ENCODE peak calls at places on chromosomes 16 and 17, in nine cellular contexts. One of them, this sample, is unnamed.

GRCh38 chr17:82400830-82401229 is 17.3 kb upstream of the HEXD start:
- DNase-seq in AG04450: no peak
- DNase-seq in left colon: peak
- DNase-seq in ELF-1: no peak
- DNase-seq in breast epithelium: no peak
- DNase-seq in activated naive CD8-positive, alpha-beta T cell treated with anti-CD3 and anti-CD28 coated beads for 36 hours: peak
- DNase-seq in heart right ventricle: no peak
- DNase-seq in AG08395: peak
- DNase-seq in NCI-H1092 treated with DMSO at 0.1 percent for 48 hours: no peak
- DNase-seq in this sample: no peak

GRCh38 chr17:15260376-15261062 is 4.6 kb downstream of the PMP22 start:
- DNase-seq in AG04450: peak
- DNase-seq in left colon: peak
- DNase-seq in ELF-1: peak
- DNase-seq in breast epithelium: peak
- DNase-seq in activated naive CD8-positive, alpha-beta T cell treated with anti-CD3 and anti-CD28 coated beads for 36 hours: peak
- DNase-seq in heart right ventricle: peak
- DNase-seq in AG08395: peak
- DNase-seq in NCI-H1092 treated with DMSO at 0.1 percent for 48 hours: peak
- DNase-seq in this sample: peak

GRCh38 chr17:78822552-78822951 is 18.1 kb downstream of the USP36 start:
- DNase-seq in AG04450: peak
- DNase-seq in left colon: no peak
- DNase-seq in ELF-1: no peak
- DNase-seq in breast epithelium: no peak
- DNase-seq in activated naive CD8-positive, alpha-beta T cell treated with anti-CD3 and anti-CD28 coated beads for 36 hours: no peak
- DNase-seq in heart right ventricle: no peak
- DNase-seq in AG08395: peak
- DNase-seq in NCI-H1092 treated with DMSO at 0.1 percent for 48 hours: no peak
- DNase-seq in this sample: no peak

GRCh38 chr16:65783709-65784474 is 582.6 kb upstream of the CDH5 start:
- DNase-seq in AG04450: no peak
- DNase-seq in left colon: no peak
- DNase-seq in ELF-1: no peak
- DNase-seq in breast epithelium: no peak
- DNase-seq in activated naive CD8-positive, alpha-beta T cell treated with anti-CD3 and anti-CD28 coated beads for 36 hours: no peak
- DNase-seq in heart right ventricle: no peak
- DNase-seq in AG08395: no peak
- DNase-seq in NCI-H1092 treated with DMSO at 0.1 percent for 48 hours: no peak
- DNase-seq in this sample: no peak

GRCh38 chr17:45851464-45851863 is 6.8 kb downstream of the SPPL2C start:
- DNase-seq in AG04450: no peak
- DNase-seq in left colon: no peak
- DNase-seq in ELF-1: no peak
- DNase-seq in breast epithelium: no peak
- DNase-seq in activated naive CD8-positive, alpha-beta T cell treated with anti-CD3 and anti-CD28 coated beads for 36 hours: no peak
- DNase-seq in heart right ventricle: no peak
- DNase-seq in AG08395: no peak
- DNase-seq in NCI-H1092 treated with DMSO at 0.1 percent for 48 hours: no peak
- DNase-seq in this sample: no peak

GRCh38 chr17:78120971-78121800 is 7.4 kb downstream of the TMC6 start:
- DNase-seq in AG04450: no peak
- DNase-seq in left colon: no peak
- DNase-seq in ELF-1: no peak
- DNase-seq in breast epithelium: no peak
- DNase-seq in activated naive CD8-positive, alpha-beta T cell treated with anti-CD3 and anti-CD28 coated beads for 36 hours: peak
- DNase-seq in heart right ventricle: no peak
- DNase-seq in AG08395: no peak
- DNase-seq in NCI-H1092 treated with DMSO at 0.1 percent for 48 hours: no peak
- DNase-seq in this sample: no peak

GRCh38 chr17:17831208-17832039 is 5.4 kb downstream of the SREBF1 start:
- DNase-seq in AG04450: no peak
- DNase-seq in left colon: no peak
- DNase-seq in ELF-1: no peak
- DNase-seq in breast epithelium: no peak
- DNase-seq in activated naive CD8-positive, alpha-beta T cell treated with anti-CD3 and anti-CD28 coated beads for 36 hours: no peak
- DNase-seq in heart right ventricle: no peak
- DNase-seq in AG08395: no peak
- DNase-seq in NCI-H1092 treated with DMSO at 0.1 percent for 48 hours: no peak
- DNase-seq in this sample: no peak

GRCh38 chr17:80173916-80174315 is 4.1 kb downstream of the CARD14 start:
- DNase-seq in AG04450: no peak
- DNase-seq in left colon: no peak
- DNase-seq in ELF-1: no peak
- DNase-seq in breast epithelium: no peak
- DNase-seq in activated naive CD8-positive, alpha-beta T cell treated with anti-CD3 and anti-CD28 coated beads for 36 hours: no peak
- DNase-seq in heart right ventricle: no peak
- DNase-seq in AG08395: no peak
- DNase-seq in NCI-H1092 treated with DMSO at 0.1 percent for 48 hours: no peak
- DNase-seq in this sample: no peak

GRCh38 chr16:31871510-31871909 is 2.1 kb upstream of the ZNF267 start:
- DNase-seq in AG04450: no peak
- DNase-seq in left colon: no peak
- DNase-seq in ELF-1: no peak
- DNase-seq in breast epithelium: no peak
- DNase-seq in activated naive CD8-positive, alpha-beta T cell treated with anti-CD3 and anti-CD28 coated beads for 36 hours: no peak
- DNase-seq in heart right ventricle: no peak
- DNase-seq in AG08395: no peak
- DNase-seq in NCI-H1092 treated with DMSO at 0.1 percent for 48 hours: no peak
- DNase-seq in this sample: no peak

GRCh38 chr16:56807011-56807675 is 57.9 kb upstream of the SLC12A3 start:
- DNase-seq in AG04450: peak
- DNase-seq in left colon: no peak
- DNase-seq in ELF-1: peak
- DNase-seq in breast epithelium: no peak
- DNase-seq in activated naive CD8-positive, alpha-beta T cell treated with anti-CD3 and anti-CD28 coated beads for 36 hours: no peak
- DNase-seq in heart right ventricle: no peak
- DNase-seq in AG08395: peak
- DNase-seq in NCI-H1092 treated with DMSO at 0.1 percent for 48 hours: no peak
- DNase-seq in this sample: no peak

GRCh38 chr17:39699818-39700147 is at the start of gene ERBB2:
- DNase-seq in AG04450: peak
- DNase-seq in left colon: peak
- DNase-seq in ELF-1: peak
- DNase-seq in breast epithelium: peak
- DNase-seq in activated naive CD8-positive, alpha-beta T cell treated with anti-CD3 and anti-CD28 coated beads for 36 hours: no peak
- DNase-seq in heart right ventricle: peak
- DNase-seq in AG08395: peak
- DNase-seq in NCI-H1092 treated with DMSO at 0.1 percent for 48 hours: no peak
- DNase-seq in this sample: peak

GRCh38 chr16:19883296-19883951 is 1.2 kb downstream of the GPRC5B start:
- DNase-seq in AG04450: no peak
- DNase-seq in left colon: no peak
- DNase-seq in ELF-1: peak
- DNase-seq in breast epithelium: no peak
- DNase-seq in activated naive CD8-positive, alpha-beta T cell treated with anti-CD3 and anti-CD28 coated beads for 36 hours: no peak
- DNase-seq in heart right ventricle: peak
- DNase-seq in AG08395: no peak
- DNase-seq in NCI-H1092 treated with DMSO at 0.1 percent for 48 hours: peak
- DNase-seq in this sample: no peak

GRCh38 chr17:6269474-6269873 is 165.4 kb downstream of the AIPL1 start:
- DNase-seq in AG04450: peak
- DNase-seq in left colon: no peak
- DNase-seq in ELF-1: peak
- DNase-seq in breast epithelium: no peak
- DNase-seq in activated naive CD8-positive, alpha-beta T cell treated with anti-CD3 and anti-CD28 coated beads for 36 hours: peak
- DNase-seq in heart right ventricle: no peak
- DNase-seq in AG08395: peak
- DNase-seq in NCI-H1092 treated with DMSO at 0.1 percent for 48 hours: no peak
- DNase-seq in this sample: no peak

GRCh38 chr17:44872131-44872768 is 24.6 kb downstream of the HIGD1B start:
- DNase-seq in AG04450: no peak
- DNase-seq in left colon: peak
- DNase-seq in ELF-1: no peak
- DNase-seq in breast epithelium: no peak
- DNase-seq in activated naive CD8-positive, alpha-beta T cell treated with anti-CD3 and anti-CD28 coated beads for 36 hours: no peak
- DNase-seq in heart right ventricle: peak
- DNase-seq in AG08395: no peak
- DNase-seq in NCI-H1092 treated with DMSO at 0.1 percent for 48 hours: peak
- DNase-seq in this sample: no peak

GRCh38 chr16:75246504-75247205 is 4.8 kb downstream of the BCAR1 start:
- DNase-seq in AG04450: no peak
- DNase-seq in left colon: no peak
- DNase-seq in ELF-1: no peak
- DNase-seq in breast epithelium: no peak
- DNase-seq in activated naive CD8-positive, alpha-beta T cell treated with anti-CD3 and anti-CD28 coated beads for 36 hours: no peak
- DNase-seq in heart right ventricle: no peak
- DNase-seq in AG08395: no peak
- DNase-seq in NCI-H1092 treated with DMSO at 0.1 percent for 48 hours: no peak
- DNase-seq in this sample: no peak

GRCh38 chr17:37392024-37392590 is 14.5 kb downstream of the ACACA start:
- DNase-seq in AG04450: peak
- DNase-seq in left colon: no peak
- DNase-seq in ELF-1: no peak
- DNase-seq in breast epithelium: no peak
- DNase-seq in activated naive CD8-positive, alpha-beta T cell treated with anti-CD3 and anti-CD28 coated beads for 36 hours: no peak
- DNase-seq in heart right ventricle: no peak
- DNase-seq in AG08395: peak
- DNase-seq in NCI-H1092 treated with DMSO at 0.1 percent for 48 hours: no peak
- DNase-seq in this sample: no peak

GRCh38 chr17:8608001-8608400 is 22.5 kb downstream of the MYH10 start:
- DNase-seq in AG04450: no peak
- DNase-seq in left colon: no peak
- DNase-seq in ELF-1: no peak
- DNase-seq in breast epithelium: no peak
- DNase-seq in activated naive CD8-positive, alpha-beta T cell treated with anti-CD3 and anti-CD28 coated beads for 36 hours: no peak
- DNase-seq in heart right ventricle: no peak
- DNase-seq in AG08395: no peak
- DNase-seq in NCI-H1092 treated with DMSO at 0.1 percent for 48 hours: no peak
- DNase-seq in this sample: no peak

GRCh38 chr17:70102531-70102930 is 27.5 kb downstream of the KCNJ16 start:
- DNase-seq in AG04450: no peak
- DNase-seq in left colon: no peak
- DNase-seq in ELF-1: no peak
- DNase-seq in breast epithelium: no peak
- DNase-seq in activated naive CD8-positive, alpha-beta T cell treated with anti-CD3 and anti-CD28 coated beads for 36 hours: no peak
- DNase-seq in heart right ventricle: no peak
- DNase-seq in AG08395: no peak
- DNase-seq in NCI-H1092 treated with DMSO at 0.1 percent for 48 hours: no peak
- DNase-seq in this sample: no peak

GRCh38 chr16:14092579-14092978 is 21.5 kb downstream of the MRTFB start:
- DNase-seq in AG04450: no peak
- DNase-seq in left colon: no peak
- DNase-seq in ELF-1: no peak
- DNase-seq in breast epithelium: no peak
- DNase-seq in activated naive CD8-positive, alpha-beta T cell treated with anti-CD3 and anti-CD28 coated beads for 36 hours: no peak
- DNase-seq in heart right ventricle: no peak
- DNase-seq in AG08395: no peak
- DNase-seq in NCI-H1092 treated with DMSO at 0.1 percent for 48 hours: no peak
- DNase-seq in this sample: no peak

GRCh38 chr17:65750678-65751077 is 189.2 kb upstream of the AXIN2 start:
- DNase-seq in AG04450: peak
- DNase-seq in left colon: peak
- DNase-seq in ELF-1: no peak
- DNase-seq in breast epithelium: peak
- DNase-seq in activated naive CD8-positive, alpha-beta T cell treated with anti-CD3 and anti-CD28 coated beads for 36 hours: peak
- DNase-seq in heart right ventricle: peak
- DNase-seq in AG08395: peak
- DNase-seq in NCI-H1092 treated with DMSO at 0.1 percent for 48 hours: peak
- DNase-seq in this sample: peak

GRCh38 chr16:55100100-55100499 is 169.4 kb downstream of the IRX5 start:
- DNase-seq in AG04450: no peak
- DNase-seq in left colon: no peak
- DNase-seq in ELF-1: no peak
- DNase-seq in breast epithelium: no peak
- DNase-seq in activated naive CD8-positive, alpha-beta T cell treated with anti-CD3 and anti-CD28 coated beads for 36 hours: no peak
- DNase-seq in heart right ventricle: no peak
- DNase-seq in AG08395: no peak
- DNase-seq in NCI-H1092 treated with DMSO at 0.1 percent for 48 hours: no peak
- DNase-seq in this sample: no peak

GRCh38 chr17:29292071-29292991 is 1.6 kb downstream of the NUFIP2 start:
- DNase-seq in AG04450: no peak
- DNase-seq in left colon: peak
- DNase-seq in ELF-1: peak
- DNase-seq in breast epithelium: peak
- DNase-seq in activated naive CD8-positive, alpha-beta T cell treated with anti-CD3 and anti-CD28 coated beads for 36 hours: peak
- DNase-seq in heart right ventricle: peak
- DNase-seq in AG08395: peak
- DNase-seq in NCI-H1092 treated with DMSO at 0.1 percent for 48 hours: peak
- DNase-seq in this sample: peak

This sample was measured in 8988T.